ENCODE peak calls at places on chromosomes 2 and 18, in four cellular contexts. T is AG09309, Z is A549, C is foreskin fibroblast. J is an unnamed sample.
A peak's percentile ranks its signal among the peaks of the same experiment; 100 is the strongest.

GRCh38 chr2:222000326-222000725 is 298.5 kb downstream of the PAX3 start:
- DNase-seq in Z (no peak), C (peak; percentile 87), T (no peak), J (no peak)

GRCh38 chr2:12720181-12720580 is 3.4 kb downstream of the TRIB2 start:
- DNase-seq in T (no peak), C (peak; percentile 42), Z (no peak), J (no peak)

GRCh38 chr2:228063558-228063957 is 117.9 kb downstream of the SPHKAP start:
- DNase-seq in Z (no peak), C (no peak), T (no peak), J (no peak)

GRCh38 chr2:184769038-184769437 is 170.7 kb downstream of the ZNF804A start:
- DNase-seq in C (peak; percentile 50), T (no peak), Z (no peak), J (no peak)

GRCh38 chr2:71503827-71504226 is 50.5 kb downstream of the DYSF start:
- DNase-seq in C (no peak), Z (no peak), T (no peak), J (no peak)

GRCh38 chr2:155841442-155841841 is 491.1 kb downstream of the NR4A2 start:
- DNase-seq in T (no peak), C (no peak), Z (no peak), J (no peak)

GRCh38 chr18:12328179-12328823 is 20.3 kb downstream of the TUBB6 start:
- DNase-seq in T (no peak), Z (no peak), C (no peak), J (no peak)

GRCh38 chr2:138447889-138448570 is 53.5 kb upstream of the SPOPL start:
- DNase-seq in C (no peak), T (no peak), Z (no peak), J (no peak)

GRCh38 chr18:29378739-29379138 is 1201.8 kb upstream of the CDH2 start:
- DNase-seq in T (no peak), Z (no peak), C (no peak), J (no peak)

GRCh38 chr2:105712166-105712915 is 32.4 kb upstream of the NCK2 start:
- DNase-seq in C (peak; percentile 7), T (no peak), Z (no peak), J (no peak)

GRCh38 chr2:147910990-147911473 is 66.2 kb downstream of the ACVR2A start:
- DNase-seq in C (peak; percentile 79), Z (no peak), T (peak; percentile 43), J (peak; percentile 63)

GRCh38 chr2:55961318-55961911 is 37.8 kb upstream of the EFEMP1 start:
- DNase-seq in T (peak; percentile 33), Z (peak; percentile 43), C (peak; percentile 74), J (no peak)

DNA sequence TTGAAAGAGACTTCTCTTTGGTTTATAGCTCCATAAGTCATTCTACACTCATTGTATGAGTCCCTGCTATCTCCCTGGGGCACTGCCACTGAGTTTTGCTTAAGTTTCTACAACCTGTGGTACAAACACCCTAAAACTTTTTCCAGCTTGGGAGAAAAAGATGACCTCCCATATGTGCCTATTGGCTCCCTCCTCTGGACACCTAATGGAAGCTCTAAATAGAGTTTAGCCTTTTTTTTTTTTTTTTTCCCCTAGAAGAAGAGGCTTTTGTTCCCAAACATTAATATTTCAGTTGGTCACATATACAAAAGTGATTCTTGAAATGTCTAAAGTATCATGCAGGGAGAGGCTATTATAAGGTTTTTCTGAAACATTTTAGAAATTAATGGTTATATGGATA is 547.2 kb upstream of the TMEFF2 start:
- DNase-seq in Z (no peak), C (no peak), T (no peak), J (no peak)
- TF ChIP-seq CTCF in Z (peak; percentile 20), C (no peak), T (no peak), J (peak; percentile 17)

DNA sequence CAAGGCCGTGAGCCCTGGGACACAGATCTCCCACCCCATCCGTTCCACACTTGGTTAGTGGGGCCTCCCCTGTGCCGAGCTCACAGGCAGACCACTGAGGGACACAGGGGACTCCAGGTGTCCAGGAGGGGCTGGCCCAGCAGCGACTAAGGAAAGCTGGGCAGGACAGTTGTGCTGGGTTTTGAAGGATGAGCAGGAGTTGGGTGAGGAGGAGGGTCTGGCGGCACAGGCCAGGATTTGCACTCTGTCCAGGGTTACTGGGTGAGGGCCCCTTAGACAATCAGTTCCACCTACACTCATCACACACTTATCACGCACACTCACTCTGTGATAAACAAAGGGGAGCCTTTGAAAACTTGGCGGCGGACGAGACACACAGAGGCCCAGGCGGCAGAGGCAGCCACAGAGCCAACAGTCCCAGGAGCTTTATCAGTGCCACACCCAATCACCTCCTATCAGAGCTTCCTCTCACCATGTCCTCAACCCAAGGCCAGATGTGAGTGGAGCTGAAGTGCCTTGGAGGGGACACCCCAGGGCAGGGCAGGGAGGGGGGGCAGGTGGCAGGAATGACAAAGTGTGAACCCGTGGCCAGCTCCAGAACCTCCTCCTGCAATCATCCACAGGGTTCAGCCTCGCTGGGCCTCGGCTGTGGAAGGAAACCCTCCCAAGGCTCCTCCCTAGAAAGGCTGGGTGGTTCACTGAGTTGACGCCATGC is 26.6 kb downstream of the BIN1 start:
- DNase-seq in C (no peak), Z (no peak), T (no peak), J (no peak)
- H3K4me3 ChIP-seq in C (no peak overlapping the region), Z (no peak overlapping the region), T (no peak overlapping the region), J (no peak overlapping the region)

DNA sequence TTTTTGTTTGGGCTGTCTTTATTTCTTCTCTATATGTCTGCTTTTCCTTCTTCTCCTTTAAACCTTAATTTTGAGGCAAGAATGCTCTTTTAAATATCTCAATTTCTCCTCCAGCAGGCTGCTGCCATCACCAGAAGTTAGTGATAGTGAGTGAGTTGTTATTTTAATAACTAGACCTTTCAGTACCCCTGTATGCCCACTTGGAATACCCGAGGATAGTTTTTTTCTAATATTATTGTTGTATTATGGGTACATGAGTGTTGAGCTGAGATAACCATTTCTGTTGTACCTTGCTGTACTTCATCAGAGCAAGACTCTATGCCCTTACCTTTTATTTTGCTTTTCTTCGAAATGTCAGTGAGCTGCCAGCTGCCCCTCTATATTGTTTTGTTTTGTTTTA is 50.1 kb downstream of the PPM1B start:
- DNase-seq in T (no peak), Z (peak; percentile 32), C (no peak), J (no peak)
- TF ChIP-seq CTCF in T (no peak), Z (no peak), C (no peak), J (no peak)

DNA sequence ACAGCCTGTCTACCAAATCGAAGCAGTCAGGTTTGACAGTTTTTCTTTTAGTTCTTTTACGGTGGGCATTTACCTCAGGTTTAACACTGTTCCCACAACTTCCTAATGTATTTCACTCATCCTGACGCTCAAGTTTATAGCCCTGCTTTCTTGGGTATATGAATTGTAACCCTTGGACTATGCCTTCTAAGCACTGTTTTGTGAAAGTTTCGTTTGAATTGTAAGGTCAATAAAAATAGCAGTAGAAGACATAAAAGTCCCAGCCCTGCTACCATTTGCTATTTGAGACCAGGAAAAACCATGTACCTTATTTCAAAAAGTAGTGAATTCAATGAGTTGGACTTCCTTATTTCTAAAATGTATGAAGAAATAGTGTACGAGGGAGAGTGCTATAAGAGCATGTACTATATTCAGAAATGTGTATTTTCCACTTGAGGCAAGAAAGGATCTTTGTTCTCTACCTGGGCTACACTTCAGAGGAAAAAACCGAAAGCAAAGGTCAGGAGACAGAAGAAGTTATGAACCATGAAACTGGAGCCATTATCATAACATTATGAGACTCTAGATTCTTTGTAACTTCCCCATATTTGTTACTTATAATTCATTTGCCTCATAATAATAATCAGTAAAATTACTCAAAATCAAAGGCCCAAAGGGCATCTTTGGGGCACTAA is 1.9 kb upstream of the ZC3H15 start:
- DNase-seq in T (no peak), Z (no peak), C (no peak), J (no peak)
- H3K4me3 ChIP-seq in T (no peak overlapping the region), Z (no peak overlapping the region), C (no peak overlapping the region), J (peak overlapping the region; percentile 99)

GRCh38 chr2:1866402-1867091 is 122.2 kb upstream of the PXDN start:
- DNase-seq in T (no peak), C (no peak), Z (no peak), J (no peak)
- TF ChIP-seq CTCF in T (no peak), C (no peak), Z (no peak), J (no peak)

GRCh38 chr2:219423656-219424378 is 5.6 kb downstream of the DES start:
- DNase-seq in Z (no peak), T (no peak), C (no peak), J (no peak)
- H3K4me3 ChIP-seq in Z (no peak overlapping the region), T (no peak overlapping the region), C (no peak overlapping the region), J (no peak overlapping the region)

GRCh38 chr2:160019374-160020098 is 42.9 kb downstream of the PLA2R1 start:
- DNase-seq in C (no peak), T (no peak), Z (no peak), J (no peak)

DNA sequence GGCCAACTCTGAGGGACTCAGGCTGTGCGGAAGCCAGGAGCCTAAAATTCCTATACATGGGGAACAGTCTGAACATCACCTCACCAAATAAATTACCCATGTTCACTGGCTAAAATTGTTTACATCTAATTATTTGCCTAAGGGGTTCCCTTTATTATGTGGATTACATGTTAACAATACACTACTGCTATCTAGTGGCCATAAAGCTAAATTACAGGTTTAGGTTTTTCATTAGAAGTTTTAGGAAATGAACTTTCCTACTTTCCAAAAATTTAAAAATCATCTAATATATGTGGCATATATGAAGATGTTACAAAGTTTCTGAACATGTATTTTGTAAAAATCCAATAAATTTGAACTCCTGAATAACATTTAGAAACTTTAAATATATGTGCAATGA is 40.3 kb downstream of the PLA2R1 start:
- DNase-seq in Z (peak; percentile 8), T (no peak), C (peak; percentile 8), J (no peak)
- TF ChIP-seq CTCF in Z (peak; percentile 36), T (no peak), C (peak; percentile 7), J (peak; percentile 41)